ENCODE peak calls at places on chromosome 22, in eight cellular contexts. A is stimulated activated CD8-positive, alpha-beta memory T cell treated with anti-CD3 and anti-CD28 coated beads, Interleukin-4, amount 100 ng/mL, for 1 hour; J is activated T-cell treated with anti-CD3 and anti-CD28 coated beads for 24 hours; W is AG08396; Q is T-helper 22 cell; B is stimulated activated CD4-positive, alpha-beta T cell treated with anti-CD3 and anti-CD28 coated beads, Interleukin-12 subunit alpha, Interleukin-12 subunit beta, amount 100 ng/mL, for 24 hours; V is left ventricle myocardium inferior; R is heart left ventricle. P is an unnamed sample.
A peak's percentile ranks its signal among the peaks of the same experiment; 100 is the strongest.

GRCh38 chr22:37634505-37635002 is 4.9 kb upstream of the SH3BP1 start:
- DNase-seq in B (no peak), W (no peak), A (no peak), J (no peak), R (no peak), V (no peak), Q (no peak), P (no peak)

GRCh38 chr22:38454361-38455062 is 487 bp downstream of the KCNJ4 start:
- DNase-seq in V (no peak), Q (no peak), B (no peak), A (no peak), R (no peak), W (no peak), J (no peak), P (no peak)

GRCh38 chr22:22156716-22157499 is 87.7 kb upstream of the VPREB1 start:
- DNase-seq in A (peak; percentile 5), J (peak; percentile 46), Q (peak; percentile 18), B (peak; percentile 16), R (no peak), V (no peak), W (peak; percentile 67), P (peak; percentile 67)

GRCh38 chr22:25987948-25988347 is 181.3 kb upstream of the SEZ6L start:
- DNase-seq in J (no peak), A (no peak), R (no peak), W (no peak), V (no peak), Q (no peak), B (no peak), P (no peak)

GRCh38 chr22:26751217-26751616 is 93.8 kb downstream of the MIAT start:
- DNase-seq in Q (no peak), J (no peak), V (no peak), B (no peak), A (no peak), R (no peak), W (no peak), P (no peak)

GRCh38 chr22:46934746-46935491 is 172.5 kb downstream of the TBC1D22A start:
- DNase-seq in B (no peak), V (no peak), W (peak; percentile 85), J (no peak), A (no peak), R (no peak), Q (no peak), P (no peak)

GRCh38 chr22:49022816-49023160 is 804.9 kb downstream of the BRD1 start:
- DNase-seq in W (no peak), Q (no peak), A (no peak), V (no peak), B (no peak), J (no peak), R (no peak), P (no peak)

GRCh38 chr22:26646158-26646557 is 11.2 kb upstream of the MIAT start:
- DNase-seq in J (no peak), V (no peak), B (no peak), Q (no peak), W (peak; percentile 58), A (no peak), R (no peak), P (no peak)

GRCh38 chr22:46730568-46731245 is 7.3 kb downstream of the CERK start:
- DNase-seq in W (no peak), V (no peak), Q (no peak), B (no peak), R (no peak), J (no peak), A (no peak), P (no peak)

GRCh38 chr22:24968066-24968561 is 15.6 kb downstream of the KIAA1671 start:
- DNase-seq in Q (no peak), B (no peak), V (no peak), J (no peak), R (no peak), W (no peak), A (no peak), P (no peak)

GRCh38 chr22:37920131-37920530 is 14.0 kb downstream of the MICALL1 start:
- DNase-seq in R (peak; percentile 42), Q (no peak), A (no peak), V (no peak), B (no peak), W (no peak), J (no peak), P (no peak)

GRCh38 chr22:37162221-37163095 is 12.7 kb upstream of the IL2RB start:
- DNase-seq in R (peak; percentile 33), J (peak; percentile 76), W (no peak), A (no peak), V (no peak), Q (peak; percentile 41), B (peak; percentile 60), P (no peak)

GRCh38 chr22:23414727-23415489 is 165.2 kb downstream of the IGLL1 start:
- DNase-seq in A (no peak), R (no peak), J (no peak), B (no peak), Q (no peak), W (no peak), V (no peak), P (no peak)

GRCh38 chr22:39927544-39927943 is 26.7 kb downstream of the GRAP2 start:
- DNase-seq in J (no peak), R (no peak), B (no peak), V (no peak), W (no peak), Q (no peak), A (no peak), P (no peak)

P was measured in right lobe of liver.